ENCODE peak calls at places on chromosomes 12 and 14, in seven cellular contexts. One of them, this sample, is unnamed.

GRCh38 chr12:49507139-49507538 is 31.7 kb upstream of the KCNH3 start:
- DNase-seq in glomerular endothelial cell: peak; percentile 85
- DNase-seq in T-cell: no peak
- DNase-seq in endothelial cell: no peak
- DNase-seq in iPS-NIHi11: no peak
- DNase-seq in LoVo: no peak
- DNase-seq in body of pancreas: no peak
- DNase-seq in this sample: no peak

GRCh38 chr12:267581-268482 is 5.2 kb upstream of the SLC6A13 start:
- DNase-seq in body of pancreas: no peak
- DNase-seq in LoVo: no peak
- DNase-seq in T-cell: no peak
- DNase-seq in iPS-NIHi11: no peak
- DNase-seq in glomerular endothelial cell: no peak
- DNase-seq in endothelial cell: no peak
- DNase-seq in this sample: no peak

GRCh38 chr14:105204206-105204930 is 23.3 kb upstream of the NUDT14 start:
- DNase-seq in LoVo: peak; percentile 46
- DNase-seq in endothelial cell: no peak
- DNase-seq in T-cell: no peak
- DNase-seq in glomerular endothelial cell: no peak
- DNase-seq in body of pancreas: peak; percentile 89
- DNase-seq in iPS-NIHi11: no peak
- DNase-seq in this sample: no peak

GRCh38 chr14:52080817-52081755 is 12.2 kb upstream of the NID2 start:
- DNase-seq in body of pancreas: no peak
- DNase-seq in glomerular endothelial cell: no peak
- DNase-seq in T-cell: no peak
- DNase-seq in endothelial cell: no peak
- DNase-seq in LoVo: no peak
- DNase-seq in iPS-NIHi11: peak; percentile 35
- DNase-seq in this sample: peak; percentile 5

GRCh38 chr12:86787419-86787818 is 531.2 kb upstream of the MGAT4C start:
- DNase-seq in endothelial cell: no peak
- DNase-seq in body of pancreas: no peak
- DNase-seq in T-cell: no peak
- DNase-seq in glomerular endothelial cell: no peak
- DNase-seq in LoVo: no peak
- DNase-seq in iPS-NIHi11: no peak
- DNase-seq in this sample: no peak

GRCh38 chr14:66507181-66507721 is 696 bp upstream of the GPHN start:
- DNase-seq in body of pancreas: no peak
- DNase-seq in iPS-NIHi11: no peak
- DNase-seq in glomerular endothelial cell: no peak
- DNase-seq in LoVo: peak; percentile 69
- DNase-seq in T-cell: no peak
- DNase-seq in endothelial cell: no peak
- DNase-seq in this sample: no peak

GRCh38 chr12:8911606-8912268 is 2.6 kb upstream of the PHC1 start:
- DNase-seq in body of pancreas: no peak
- DNase-seq in iPS-NIHi11: no peak
- DNase-seq in T-cell: no peak
- DNase-seq in glomerular endothelial cell: no peak
- DNase-seq in LoVo: no peak
- DNase-seq in endothelial cell: no peak
- DNase-seq in this sample: no peak

GRCh38 chr14:31969371-31969770 is 107.7 kb upstream of the ARHGAP5 start:
- DNase-seq in body of pancreas: no peak
- DNase-seq in endothelial cell: no peak
- DNase-seq in iPS-NIHi11: no peak
- DNase-seq in LoVo: peak; percentile 60
- DNase-seq in T-cell: no peak
- DNase-seq in glomerular endothelial cell: no peak
- DNase-seq in this sample: no peak

GRCh38 chr14:98173291-98173690 is 1098.7 kb downstream of the BCL11B start:
- DNase-seq in glomerular endothelial cell: no peak
- DNase-seq in iPS-NIHi11: no peak
- DNase-seq in endothelial cell: no peak
- DNase-seq in body of pancreas: no peak
- DNase-seq in T-cell: peak; percentile 69
- DNase-seq in LoVo: no peak
- DNase-seq in this sample: no peak

GRCh38 chr14:64726585-64726890 is 22.3 kb downstream of the PLEKHG3 start:
- DNase-seq in T-cell: no peak
- DNase-seq in endothelial cell: no peak
- DNase-seq in iPS-NIHi11: no peak
- DNase-seq in glomerular endothelial cell: no peak
- DNase-seq in LoVo: peak; percentile 88
- DNase-seq in body of pancreas: peak; percentile 75
- DNase-seq in this sample: no peak

GRCh38 chr12:45483571-45483970 is 245.9 kb upstream of the ARID2 start:
- DNase-seq in iPS-NIHi11: no peak
- DNase-seq in body of pancreas: no peak
- DNase-seq in endothelial cell: no peak
- DNase-seq in T-cell: no peak
- DNase-seq in glomerular endothelial cell: no peak
- DNase-seq in LoVo: no peak
- DNase-seq in this sample: no peak

GRCh38 chr14:85731198-85731597 is 201.3 kb downstream of the FLRT2 start:
- DNase-seq in endothelial cell: no peak
- DNase-seq in LoVo: no peak
- DNase-seq in iPS-NIHi11: no peak
- DNase-seq in body of pancreas: no peak
- DNase-seq in glomerular endothelial cell: no peak
- DNase-seq in T-cell: no peak
- DNase-seq in this sample: no peak